ENCODE peak calls at places on chromosomes 13 and 19, in four cellular contexts. One of them, this sample, is unnamed.
A peak's percentile ranks its signal among the peaks of the same experiment; 100 is the strongest.

GRCh38 chr19:18153555-18154134 is 682 bp downstream of the PIK3R2 start:
- DNase-seq in WERI-Rb-1: no peak
- DNase-seq in fibroblast of pulmonary artery: no peak
- DNase-seq in heart right ventricle: no peak
- DNase-seq in this sample: no peak

GRCh38 chr13:50388481-50388880 is 373.2 kb downstream of the KCNRG start:
- DNase-seq in WERI-Rb-1: no peak
- DNase-seq in fibroblast of pulmonary artery: no peak
- DNase-seq in heart right ventricle: no peak
- DNase-seq in this sample: no peak

GRCh38 chr13:113114511-113115362 is 7.9 kb upstream of the F10 start:
- DNase-seq in WERI-Rb-1: peak; percentile 5
- DNase-seq in fibroblast of pulmonary artery: no peak
- DNase-seq in heart right ventricle: no peak
- DNase-seq in this sample: no peak

GRCh38 chr13:34776984-34777913 is 164.8 kb upstream of the NBEA start:
- DNase-seq in WERI-Rb-1: no peak
- DNase-seq in fibroblast of pulmonary artery: no peak
- DNase-seq in heart right ventricle: no peak
- DNase-seq in this sample: no peak

GRCh38 chr19:927044-927706 is 1.3 kb downstream of the ARID3A start:
- DNase-seq in WERI-Rb-1: peak; percentile 55
- DNase-seq in fibroblast of pulmonary artery: peak; percentile 60
- DNase-seq in heart right ventricle: peak; percentile 71
- DNase-seq in this sample: no peak

GRCh38 chr19:44741258-44741731 is 7.2 kb upstream of the BCL3 start:
- DNase-seq in WERI-Rb-1: no peak
- DNase-seq in fibroblast of pulmonary artery: peak; percentile 45
- DNase-seq in heart right ventricle: no peak
- DNase-seq in this sample: no peak

GRCh38 chr13:113397606-113398425 is 33.9 kb upstream of the GRTP1 start:
- DNase-seq in WERI-Rb-1: no peak
- DNase-seq in fibroblast of pulmonary artery: no peak
- DNase-seq in heart right ventricle: no peak
- DNase-seq in this sample: no peak

GRCh38 chr19:35722897-35723296 is 5.1 kb downstream of the KMT2B start:
- DNase-seq in WERI-Rb-1: no peak
- DNase-seq in fibroblast of pulmonary artery: no peak
- DNase-seq in heart right ventricle: no peak
- DNase-seq in this sample: no peak

GRCh38 chr19:24060687-24061356 is 26.2 kb upstream of the ZNF254 start:
- DNase-seq in WERI-Rb-1: no peak
- DNase-seq in fibroblast of pulmonary artery: no peak
- DNase-seq in heart right ventricle: no peak
- DNase-seq in this sample: no peak

GRCh38 chr13:114071441-114071840 is 61.0 kb downstream of the RASA3 start:
- DNase-seq in WERI-Rb-1: no peak
- DNase-seq in fibroblast of pulmonary artery: no peak
- DNase-seq in heart right ventricle: no peak
- DNase-seq in this sample: no peak

GRCh38 chr13:23824355-23824754 is 64.8 kb downstream of the MIPEP start:
- DNase-seq in WERI-Rb-1: no peak
- DNase-seq in fibroblast of pulmonary artery: no peak
- DNase-seq in heart right ventricle: no peak
- DNase-seq in this sample: no peak

GRCh38 chr19:3658823-3659745 is 32.5 kb upstream of the CACTIN start:
- DNase-seq in WERI-Rb-1: peak; percentile 46
- DNase-seq in fibroblast of pulmonary artery: no peak
- DNase-seq in heart right ventricle: no peak
- DNase-seq in this sample: no peak

GRCh38 chr19:33914599-33914998 is 117.9 kb downstream of the KCTD15 start:
- DNase-seq in WERI-Rb-1: no peak
- DNase-seq in fibroblast of pulmonary artery: no peak
- DNase-seq in heart right ventricle: no peak
- DNase-seq in this sample: no peak

GRCh38 chr13:60227168-60227567 is 63.4 kb upstream of the DIAPH3 start:
- DNase-seq in WERI-Rb-1: no peak
- DNase-seq in fibroblast of pulmonary artery: no peak
- DNase-seq in heart right ventricle: no peak
- DNase-seq in this sample: no peak

GRCh38 chr13:113849981-113850721 is 13.7 kb downstream of the GAS6 start:
- DNase-seq in WERI-Rb-1: no peak
- DNase-seq in fibroblast of pulmonary artery: no peak
- DNase-seq in heart right ventricle: no peak
- DNase-seq in this sample: no peak

GRCh38 chr19:40210919-40211318 is 7.3 kb downstream of the TTC9B start:
- DNase-seq in WERI-Rb-1: no peak
- DNase-seq in fibroblast of pulmonary artery: no peak
- DNase-seq in heart right ventricle: no peak
- DNase-seq in this sample: no peak

GRCh38 chr13:21800847-21801616 is 130.2 kb downstream of the FGF9 start:
- DNase-seq in WERI-Rb-1: no peak
- DNase-seq in fibroblast of pulmonary artery: no peak
- DNase-seq in heart right ventricle: no peak
- DNase-seq in this sample: no peak

GRCh38 chr19:3576696-3577443 is 4.1 kb downstream of the HMG20B start:
- DNase-seq in WERI-Rb-1: no peak
- DNase-seq in fibroblast of pulmonary artery: peak; percentile 73
- DNase-seq in heart right ventricle: peak; percentile 71
- DNase-seq in this sample: peak; percentile 40

GRCh38 chr13:48412881-48413351 is at the start of gene LPAR6:
- DNase-seq in WERI-Rb-1: no peak
- DNase-seq in fibroblast of pulmonary artery: peak; percentile 88
- DNase-seq in heart right ventricle: no peak
- DNase-seq in this sample: peak; percentile 31

GRCh38 chr13:32208860-32209259 is 106.3 kb downstream of the ZAR1L start:
- DNase-seq in WERI-Rb-1: no peak
- DNase-seq in fibroblast of pulmonary artery: no peak
- DNase-seq in heart right ventricle: no peak
- DNase-seq in this sample: no peak

GRCh38 chr19:40367577-40368434 is 19.3 kb downstream of the PLD3 start:
- DNase-seq in WERI-Rb-1: peak; percentile 63
- DNase-seq in fibroblast of pulmonary artery: no peak
- DNase-seq in heart right ventricle: no peak
- DNase-seq in this sample: no peak

GRCh38 chr19:15194938-15195337 is 5.9 kb downstream of the NOTCH3 start:
- DNase-seq in WERI-Rb-1: no peak
- DNase-seq in fibroblast of pulmonary artery: peak; percentile 56
- DNase-seq in heart right ventricle: no peak
- DNase-seq in this sample: no peak

GRCh38 chr19:11027381-11027780 is 61.9 kb upstream of the LDLR start:
- DNase-seq in WERI-Rb-1: no peak
- DNase-seq in fibroblast of pulmonary artery: no peak
- DNase-seq in heart right ventricle: no peak
- DNase-seq in this sample: no peak

GRCh38 chr13:112587767-112588489 is at the start of gene TUBGCP3:
- DNase-seq in WERI-Rb-1: peak; percentile 96
- DNase-seq in fibroblast of pulmonary artery: peak; percentile 84
- DNase-seq in heart right ventricle: peak; percentile 88
- DNase-seq in this sample: peak; percentile 45

GRCh38 chr19:32287811-32288227 is 57.6 kb upstream of the ZNF507 start:
- DNase-seq in WERI-Rb-1: peak; percentile 83
- DNase-seq in fibroblast of pulmonary artery: peak; percentile 82
- DNase-seq in heart right ventricle: peak; percentile 74
- DNase-seq in this sample: peak; percentile 6
- TF ChIP-seq CTCF in WERI-Rb-1: peak; percentile 90
- TF ChIP-seq CTCF in fibroblast of pulmonary artery: peak; percentile 59
- TF ChIP-seq CTCF in heart right ventricle: peak; percentile 46
- TF ChIP-seq CTCF in this sample: peak; percentile 35

GRCh38 chr19:58279925-58280316 is 1.2 kb downstream of the ZNF8 start:
- DNase-seq in WERI-Rb-1: no peak
- DNase-seq in fibroblast of pulmonary artery: no peak
- DNase-seq in heart right ventricle: no peak
- DNase-seq in this sample: no peak
- H3K4me3 ChIP-seq in WERI-Rb-1: peak overlapping the region; percentile 94
- H3K4me3 ChIP-seq in fibroblast of pulmonary artery: peak overlapping the region; percentile 96
- H3K4me3 ChIP-seq in heart right ventricle: peak overlapping the region; percentile 92
- H3K4me3 ChIP-seq in this sample: peak overlapping the region; percentile 96

DNA sequence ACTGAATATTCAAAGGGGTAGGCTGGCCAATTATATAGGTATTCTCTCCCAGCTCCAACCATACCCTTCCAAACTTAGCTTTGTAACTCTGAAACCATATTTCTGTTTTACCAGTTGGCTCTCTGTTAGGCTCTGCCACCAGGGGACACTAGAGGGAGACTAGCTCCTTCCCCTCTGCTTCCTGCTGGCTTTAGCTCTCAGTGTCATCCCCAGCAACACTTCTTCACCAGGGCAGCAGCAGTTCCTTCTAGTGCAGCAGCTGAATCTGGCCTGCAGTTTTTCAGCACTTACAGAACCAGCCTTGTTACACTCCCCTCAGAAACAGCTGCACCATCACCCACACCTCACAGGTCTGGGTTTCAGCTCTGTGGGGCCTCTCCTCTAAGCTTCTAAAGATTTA is 51.0 kb upstream of the DOCK9 start:
- DNase-seq in WERI-Rb-1: peak; percentile 82
- DNase-seq in fibroblast of pulmonary artery: no peak
- DNase-seq in heart right ventricle: no peak
- DNase-seq in this sample: no peak
- TF ChIP-seq CTCF in WERI-Rb-1: peak; percentile 98
- TF ChIP-seq CTCF in fibroblast of pulmonary artery: peak; percentile 13
- TF ChIP-seq CTCF in heart right ventricle: no peak
- TF ChIP-seq CTCF in this sample: no peak

GRCh38 chr19:6862673-6863078 is 24.7 kb upstream of the ADGRE1 start:
- DNase-seq in WERI-Rb-1: peak; percentile 77
- DNase-seq in fibroblast of pulmonary artery: peak; percentile 87
- DNase-seq in heart right ventricle: peak; percentile 78
- DNase-seq in this sample: peak; percentile 29

GRCh38 chr19:6861683-6862286 is 25.6 kb upstream of the ADGRE1 start:
- DNase-seq in WERI-Rb-1: no peak
- DNase-seq in fibroblast of pulmonary artery: no peak
- DNase-seq in heart right ventricle: no peak
- DNase-seq in this sample: no peak

GRCh38 chr19:6868341-6868740 is 19.0 kb upstream of the ADGRE1 start:
- DNase-seq in WERI-Rb-1: no peak
- DNase-seq in fibroblast of pulmonary artery: peak; percentile 3
- DNase-seq in heart right ventricle: no peak
- DNase-seq in this sample: no peak

GRCh38 chr19:6865849-6866248 is 21.5 kb upstream of the ADGRE1 start:
- DNase-seq in WERI-Rb-1: no peak
- DNase-seq in fibroblast of pulmonary artery: no peak
- DNase-seq in heart right ventricle: no peak
- DNase-seq in this sample: no peak

GRCh38 chr19:6866646-6867255 is 20.6 kb upstream of the ADGRE1 start:
- DNase-seq in WERI-Rb-1: no peak
- DNase-seq in fibroblast of pulmonary artery: no peak
- DNase-seq in heart right ventricle: no peak
- DNase-seq in this sample: no peak
- H3K4me3 ChIP-seq in WERI-Rb-1: no peak overlapping the region
- H3K4me3 ChIP-seq in fibroblast of pulmonary artery: no peak overlapping the region
- H3K4me3 ChIP-seq in heart right ventricle: no peak overlapping the region
- H3K4me3 ChIP-seq in this sample: no peak overlapping the region

GRCh38 chr19:42420055-42420544 is 7.1 kb downstream of the LIPE start:
- DNase-seq in WERI-Rb-1: peak; percentile 62
- DNase-seq in fibroblast of pulmonary artery: peak; percentile 52
- DNase-seq in heart right ventricle: peak; percentile 64
- DNase-seq in this sample: no peak
- TF ChIP-seq CTCF in WERI-Rb-1: peak; percentile 80
- TF ChIP-seq CTCF in fibroblast of pulmonary artery: peak; percentile 63
- TF ChIP-seq CTCF in heart right ventricle: peak; percentile 56
- TF ChIP-seq CTCF in this sample: peak; percentile 44

GRCh38 chr13:96238861-96239260 is 149.0 kb downstream of the HS6ST3 start:
- DNase-seq in WERI-Rb-1: no peak
- DNase-seq in fibroblast of pulmonary artery: no peak
- DNase-seq in heart right ventricle: no peak
- DNase-seq in this sample: no peak
- H3K4me3 ChIP-seq in WERI-Rb-1: no peak overlapping the region
- H3K4me3 ChIP-seq in fibroblast of pulmonary artery: no peak overlapping the region
- H3K4me3 ChIP-seq in heart right ventricle: no peak overlapping the region
- H3K4me3 ChIP-seq in this sample: no peak overlapping the region

GRCh38 chr13:106755542-106755941 is 187.6 kb upstream of the ARGLU1 start:
- DNase-seq in WERI-Rb-1: no peak
- DNase-seq in fibroblast of pulmonary artery: no peak
- DNase-seq in heart right ventricle: no peak
- DNase-seq in this sample: no peak

GRCh38 chr13:106753241-106753640 is 185.3 kb upstream of the ARGLU1 start:
- DNase-seq in WERI-Rb-1: peak; percentile 64
- DNase-seq in fibroblast of pulmonary artery: no peak
- DNase-seq in heart right ventricle: peak; percentile 35
- DNase-seq in this sample: no peak

GRCh38 chr13:106752584-106753202 is 184.8 kb upstream of the ARGLU1 start:
- DNase-seq in WERI-Rb-1: no peak
- DNase-seq in fibroblast of pulmonary artery: no peak
- DNase-seq in heart right ventricle: no peak
- DNase-seq in this sample: no peak

DNA sequence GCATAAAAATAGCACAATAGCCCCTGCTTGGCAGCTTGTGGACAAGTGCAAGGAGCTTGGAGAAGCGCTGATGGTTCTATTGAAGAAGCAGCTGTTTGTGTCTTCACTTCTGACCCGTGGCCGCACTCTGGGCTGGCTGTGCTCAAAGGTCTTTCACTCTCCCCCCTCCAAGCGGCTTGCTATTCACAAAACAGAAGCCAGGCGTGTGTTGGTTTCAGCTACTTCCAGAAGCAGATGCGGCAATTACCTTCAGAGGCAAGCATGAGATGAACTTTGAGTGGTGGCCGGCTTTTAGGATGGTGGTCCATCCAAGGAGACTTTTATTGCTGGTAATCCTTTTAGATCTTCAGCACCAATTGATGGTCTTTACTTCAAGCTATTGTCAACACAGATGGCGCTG is 188.5 kb upstream of the ARGLU1 start:
- DNase-seq in WERI-Rb-1: no peak
- DNase-seq in fibroblast of pulmonary artery: no peak
- DNase-seq in heart right ventricle: peak; percentile 24
- DNase-seq in this sample: no peak
- TF ChIP-seq CTCF in WERI-Rb-1: no peak
- TF ChIP-seq CTCF in fibroblast of pulmonary artery: no peak
- TF ChIP-seq CTCF in heart right ventricle: no peak
- TF ChIP-seq CTCF in this sample: no peak

This sample was measured in astrocyte of the cerebellum.